ENCODE peak calls at places on chromosomes 13 and 19, in six cellular contexts. Q is SK-N-SH, W is PC-3, H is MM.1S, F is GM23248, M is HCT116. T is an unnamed sample.

GRCh38 chr19:57887195-57887941 is 1.5 kb downstream of the ZNF814 start:
- DNase-seq in Q (no peak), W (no peak), H (no peak), F (peak; percentile 23), M (no peak), T (no peak)

GRCh38 chr13:45466359-45466758 is 1.6 kb downstream of the COG3 start:
- DNase-seq in Q (no peak), W (no peak), H (no peak), F (no peak), M (no peak), T (no peak)

GRCh38 chr19:40539070-40539469 is 37.6 kb upstream of the SHKBP1 start:
- DNase-seq in Q (no peak), W (no peak), H (no peak), F (peak; percentile 20), M (no peak), T (no peak)

GRCh38 chr13:80296638-80297037 is 44.3 kb downstream of the SPRY2 start:
- DNase-seq in Q (no peak), W (no peak), H (no peak), F (no peak), M (no peak), T (no peak)

GRCh38 chr19:50551713-50552187 is 16.5 kb downstream of the LRRC4B start:
- DNase-seq in Q (peak; percentile 70), W (no peak), H (no peak), F (peak; percentile 18), M (no peak), T (no peak)

GRCh38 chr19:5001547-5002131 is 32.7 kb downstream of the KDM4B start:
- DNase-seq in Q (peak; percentile 69), W (peak; percentile 76), H (peak; percentile 52), F (peak; percentile 81), M (peak; percentile 32), T (peak; percentile 55)

GRCh38 chr19:13083627-13084026 is 19.0 kb downstream of the LYL1 start:
- DNase-seq in Q (no peak), W (no peak), H (no peak), F (no peak), M (no peak), T (no peak)

GRCh38 chr13:49265822-49266221 is 18.1 kb downstream of the CDADC1 start:
- DNase-seq in Q (no peak), W (no peak), H (no peak), F (peak; percentile 6), M (no peak), T (no peak)

GRCh38 chr19:43784251-43784980 is 3.6 kb upstream of the KCNN4 start:
- DNase-seq in Q (no peak), W (peak; percentile 87), H (peak; percentile 37), F (peak; percentile 92), M (peak; percentile 77), T (peak; percentile 89)

GRCh38 chr19:18903146-18904056 is 7.4 kb upstream of the CERS1 start:
- DNase-seq in Q (no peak), W (no peak), H (no peak), F (no peak), M (no peak), T (no peak)

GRCh38 chr13:37995052-37995451 is 125.5 kb upstream of the TRPC4 start:
- DNase-seq in Q (no peak), W (no peak), H (no peak), F (peak; percentile 8), M (no peak), T (no peak)

GRCh38 chr19:49637865-49638350 is 2.0 kb downstream of the RRAS start:
- DNase-seq in Q (no peak), W (peak; percentile 87), H (no peak), F (peak; percentile 88), M (no peak), T (no peak)

GRCh38 chr13:89763011-89763410 is 1584.5 kb upstream of the MIR17HG start:
- DNase-seq in Q (no peak), W (peak; percentile 35), H (no peak), F (no peak), M (no peak), T (no peak)

GRCh38 chr19:13097331-13098258 is 5.1 kb downstream of the LYL1 start:
- DNase-seq in Q (no peak), W (no peak), H (no peak), F (peak; percentile 73), M (no peak), T (no peak)

GRCh38 chr19:36151144-36152051 is 849 bp downstream of the COX7A1 start:
- DNase-seq in Q (no peak), W (no peak), H (no peak), F (peak; percentile 44), M (no peak), T (no peak)

GRCh38 chr13:106941779-106942178 is 373.8 kb upstream of the ARGLU1 start:
- DNase-seq in Q (no peak), W (no peak), H (no peak), F (no peak), M (no peak), T (no peak)

GRCh38 chr13:113291997-113292862 is 4.8 kb upstream of the LAMP1 start:
- DNase-seq in Q (peak; percentile 42), W (peak; percentile 29), H (no peak), F (peak; percentile 63), M (no peak), T (no peak)

GRCh38 chr13:48709213-48709612 is 55.5 kb downstream of the CYSLTR2 start:
- DNase-seq in Q (no peak), W (no peak), H (no peak), F (no peak), M (no peak), T (no peak)

GRCh38 chr19:1758231-1758577 is 4.9 kb downstream of the ONECUT3 start:
- DNase-seq in Q (no peak), W (no peak), H (no peak), F (no peak), M (no peak), T (no peak)

GRCh38 chr13:37706041-37706440 is 107.5 kb upstream of the POSTN start:
- DNase-seq in Q (no peak), W (no peak), H (no peak), F (no peak), M (no peak), T (no peak)

GRCh38 chr13:78595458-78595818 is 7.9 kb downstream of the POU4F1 start:
- DNase-seq in Q (no peak), W (no peak), H (no peak), F (no peak), M (no peak), T (no peak)

GRCh38 chr13:76709851-76710250 is 176.4 kb downstream of the KCTD12 start:
- DNase-seq in Q (no peak), W (no peak), H (no peak), F (peak; percentile 73), M (no peak), T (no peak)

GRCh38 chr13:78593652-78594494 is 9.5 kb downstream of the POU4F1 start:
- DNase-seq in Q (no peak), W (no peak), H (no peak), F (no peak), M (no peak), T (no peak)

GRCh38 chr19:21910318-21910717 is 74.3 kb upstream of the ZNF43 start:
- DNase-seq in Q (no peak), W (peak; percentile 47), H (no peak), F (no peak), M (no peak), T (no peak)

GRCh38 chr13:42720116-42720857 is 61.1 kb upstream of the FAM216B start:
- DNase-seq in Q (no peak), W (peak; percentile 90), H (no peak), F (peak; percentile 98), M (peak; percentile 60), T (no peak)

GRCh38 chr13:20582026-20582425 is 15.1 kb downstream of the IFT88 start:
- DNase-seq in Q (no peak), W (no peak), H (no peak), F (no peak), M (no peak), T (no peak)

GRCh38 chr19:16208064-16208759 is 10.5 kb downstream of the AP1M1 start:
- DNase-seq in Q (no peak), W (no peak), H (no peak), F (no peak), M (no peak), T (no peak)
- TF ChIP-seq EZH2phosphoT487 in Q (no peak), W (no peak), H (no peak), F (no peak), M (no peak), T (no peak)

GRCh38 chr13:99307247-99307646 is at the start of gene GPR183:
- DNase-seq in Q (no peak), W (no peak), H (no peak), F (peak; percentile 46), M (no peak), T (no peak)

GRCh38 chr13:99307648-99308339 is 595 bp upstream of the GPR183 start:
- DNase-seq in Q (no peak), W (peak; percentile 53), H (no peak), F (peak; percentile 91), M (no peak), T (no peak)

GRCh38 chr13:99310382-99311031 is 3.3 kb upstream of the GPR183 start:
- DNase-seq in Q (peak; percentile 25), W (peak; percentile 29), H (no peak), F (peak; percentile 89), M (no peak), T (no peak)

GRCh38 chr13:99311137-99311536 is 3.9 kb upstream of the GPR183 start:
- DNase-seq in Q (no peak), W (no peak), H (no peak), F (peak; percentile 61), M (no peak), T (no peak)

DNA sequence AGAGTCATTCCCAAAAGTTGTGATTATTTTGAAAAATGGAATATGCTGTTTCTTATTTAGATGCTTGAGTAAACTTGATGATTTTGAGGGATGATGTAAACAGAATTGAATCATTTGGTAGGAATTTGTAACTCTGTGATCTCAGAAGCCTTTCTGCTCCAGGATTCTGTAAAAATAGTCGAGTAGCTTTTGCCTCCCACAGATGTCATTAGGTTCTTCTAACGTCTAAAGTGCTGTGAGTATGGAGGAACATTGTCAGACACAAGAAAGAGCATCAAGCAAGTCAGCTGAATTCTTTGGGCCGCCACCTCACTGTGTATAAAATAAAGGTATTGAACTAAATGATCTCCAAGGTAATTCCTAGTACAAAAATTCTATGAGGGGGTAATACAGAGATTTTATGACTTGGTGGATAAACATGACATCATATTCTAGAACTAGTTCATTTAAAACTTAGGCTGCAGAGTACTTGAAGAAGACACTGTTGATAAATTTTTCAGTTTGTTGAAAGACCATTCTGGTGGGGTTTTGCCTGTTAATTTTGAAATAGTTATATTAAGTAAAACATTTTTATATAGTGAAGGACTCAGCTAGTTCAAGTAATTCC is 1.4 kb upstream of the GPR183 start:
- DNase-seq in Q (no peak), W (no peak), H (no peak), F (peak; percentile 83), M (no peak), T (no peak)
- H3K27ac ChIP-seq in Q (no peak overlapping the region), W (peak overlapping the region; percentile 36), H (no peak overlapping the region), F (peak overlapping the region; percentile 94), M (peak overlapping the region; percentile 39), T (no peak overlapping the region)

DNA sequence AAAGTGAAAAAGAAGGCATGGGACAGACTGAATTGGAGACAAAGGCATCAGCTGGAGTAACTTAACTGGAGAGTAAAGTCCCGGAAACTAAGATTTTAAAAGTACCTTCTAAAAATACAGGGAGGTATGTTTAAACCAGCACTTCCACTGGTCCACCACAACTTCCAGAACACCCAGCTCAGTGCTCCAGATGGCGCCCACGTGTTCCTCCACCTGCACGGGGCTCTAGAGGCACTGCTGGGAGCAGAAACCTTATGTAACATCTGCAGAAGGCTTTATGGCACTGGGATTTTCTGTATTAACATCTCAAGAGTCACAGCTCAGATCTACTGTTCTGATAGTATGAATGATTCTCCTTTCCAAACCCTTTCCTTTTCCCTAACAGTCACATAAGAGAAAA is 252.1 kb downstream of the DCLK1 start:
- DNase-seq in Q (no peak), W (no peak), H (peak; percentile 28), F (no peak), M (no peak), T (no peak)
- H3K9me2 ChIP-seq in Q (no peaks in the 10 kb centered on the region), W (no peaks in the 10 kb centered on the region), H (no peaks in the 10 kb centered on the region), F (no peaks in the 10 kb centered on the region), M (no peaks in the 10 kb centered on the region), T (no peaks in the 10 kb centered on the region)

GRCh38 chr13:44380404-44381165 is 7.0 kb downstream of the SERP2 start:
- DNase-seq in Q (no peak), W (no peak), H (no peak), F (peak; percentile 67), M (no peak), T (no peak)
- TF ChIP-seq EZH2phosphoT487 in Q (no peak), W (no peak), H (no peak), F (no peak), M (no peak), T (no peak)